ENCODE peak calls at places on chromosomes 11 and 22, in eight cellular contexts. L is A549; F is mesendoderm; C is activated CD4-positive, alpha-beta T cell treated with anti-CD3 and anti-CD28 coated beads, Interleukin-2, amount 50 U/mL, for 1 hour; P is skeletal muscle cell; I is DMS153; N is Calu3; Y is GM19239. Q is an unnamed sample.

GRCh38 chr11:69242583-69242940 is 51.4 kb upstream of the MYEOV start:
- DNase-seq in L (no peak), F (no peak), C (no peak), P (no peak), I (no peak), N (no peak), Y (no peak), Q (no peak)

GRCh38 chr11:122933434-122933833 is 48.2 kb downstream of the BSX start:
- DNase-seq in L (no peak), F (no peak), C (no peak), P (no peak), I (no peak), N (no peak), Y (no peak), Q (no peak)

GRCh38 chr22:37237371-37238268 is 6.4 kb downstream of the RAC2 start:
- DNase-seq in L (no peak), F (peak), C (no peak), P (no peak), I (no peak), N (no peak), Y (no peak), Q (no peak)

GRCh38 chr11:102172127-102172848 is 62.0 kb downstream of the YAP1 start:
- DNase-seq in L (no peak), F (no peak), C (no peak), P (no peak), I (no peak), N (peak), Y (no peak), Q (no peak)

GRCh38 chr22:50260434-50260800 is 1.1 kb downstream of the MAPK12 start:
- DNase-seq in L (no peak), F (no peak), C (no peak), P (no peak), I (no peak), N (no peak), Y (no peak), Q (no peak)

GRCh38 chr11:3037945-3038271 is 19.3 kb downstream of the CARS1 start:
- DNase-seq in L (no peak), F (no peak), C (no peak), P (no peak), I (no peak), N (no peak), Y (no peak), Q (no peak)

GRCh38 chr22:21450320-21450831 is 16.8 kb upstream of the TMEM191C start:
- DNase-seq in L (no peak), F (no peak), C (no peak), P (no peak), I (no peak), N (no peak), Y (no peak), Q (no peak)

GRCh38 chr11:62805991-62806441 is 776 bp upstream of the NXF1 start:
- DNase-seq in L (no peak), F (peak), C (peak), P (no peak), I (no peak), N (no peak), Y (no peak), Q (no peak)

GRCh38 chr22:46115755-46116490 is 34.4 kb upstream of the PPARA start:
- DNase-seq in L (peak), F (no peak), C (no peak), P (no peak), I (no peak), N (no peak), Y (no peak), Q (no peak)

GRCh38 chr11:111417011-111417765 is 38.1 kb upstream of the POU2AF1 start:
- DNase-seq in L (no peak), F (no peak), C (no peak), P (no peak), I (no peak), N (no peak), Y (no peak), Q (no peak)

GRCh38 chr22:19875061-19875530 is 20.4 kb upstream of the GNB1L start:
- DNase-seq in L (no peak), F (no peak), C (no peak), P (no peak), I (no peak), N (no peak), Y (no peak), Q (no peak)

GRCh38 chr11:116723511-116723910 is 49.3 kb downstream of the BUD13 start:
- DNase-seq in L (no peak), F (no peak), C (no peak), P (no peak), I (no peak), N (no peak), Y (no peak), Q (no peak)

GRCh38 chr11:26936109-26936508 is 57.8 kb upstream of the FIBIN start:
- DNase-seq in L (no peak), F (peak), C (no peak), P (no peak), I (no peak), N (no peak), Y (no peak), Q (no peak)

GRCh38 chr11:72738199-72739141 is 13.7 kb downstream of the ARAP1 start:
- DNase-seq in L (no peak), F (peak), C (no peak), P (no peak), I (no peak), N (no peak), Y (peak), Q (no peak)

GRCh38 chr11:59247535-59248227 is 35.0 kb upstream of the MPEG1 start:
- DNase-seq in L (peak), F (no peak), C (no peak), P (no peak), I (no peak), N (peak), Y (no peak), Q (no peak)

GRCh38 chr22:49307870-49308269 is 519.8 kb downstream of the BRD1 start:
- DNase-seq in L (no peak), F (no peak), C (no peak), P (no peak), I (no peak), N (no peak), Y (no peak), Q (no peak)

GRCh38 chr11:15770798-15771414 is 585.4 kb downstream of the SOX6 start:
- DNase-seq in L (peak), F (peak), C (no peak), P (no peak), I (no peak), N (peak), Y (peak), Q (no peak)

GRCh38 chr11:112961751-112962747 is 829 bp downstream of the NCAM1 start:
- DNase-seq in L (no peak), F (peak), C (no peak), P (no peak), I (peak), N (no peak), Y (no peak), Q (no peak)

GRCh38 chr11:74543991-74544390 is 48.4 kb upstream of the POLD3 start:
- DNase-seq in L (peak), F (peak), C (no peak), P (no peak), I (peak), N (no peak), Y (no peak), Q (peak)

Q was measured in LNCaP clone FGC.